ENCODE peak calls at places on chromosome 3, in nine cellular contexts. A is fibroblast of lung; C is DND-41; D is esophagus squamous epithelium; T is IMR-90; O is dorsolateral prefrontal cortex; Z is pancreas; Y is osteoblast; W is CD4-positive, alpha-beta T cell. H is an unnamed sample.

GRCh38 chr3:30657914-30658313 is 51.5 kb downstream of the TGFBR2 start:
- DNase-seq in O (no peak), C (peak; percentile 31), D (no peak), Y (no peak), A (peak; percentile 19), Z (no peak), W (peak; percentile 53), T (peak; percentile 23), H (no peak)

GRCh38 chr3:47868306-47868705 is 65.4 kb downstream of the DHX30 start:
- DNase-seq in O (no peak), W (no peak), Z (no peak), Y (no peak), T (no peak), D (no peak), C (no peak), A (no peak), H (no peak)

GRCh38 chr3:108222813-108223307 is 636 bp upstream of the IFT57 start:
- DNase-seq in O (no peak), Z (no peak), D (no peak), T (peak; percentile 18), W (no peak), A (no peak), Y (no peak), C (no peak), H (no peak)

GRCh38 chr3:11991751-11992150 is 12.4 kb upstream of the SYN2 start:
- DNase-seq in T (no peak), Y (no peak), D (no peak), O (no peak), Z (no peak), W (no peak), A (no peak), C (no peak), H (no peak)

GRCh38 chr3:10187944-10188343 is 23.2 kb downstream of the IRAK2 start:
- DNase-seq in Z (no peak), T (no peak), D (no peak), W (no peak), Y (peak; percentile 48), O (no peak), A (no peak), C (no peak), H (no peak)

GRCh38 chr3:195896361-195897080 is 11.8 kb downstream of the TNK2 start:
- DNase-seq in W (no peak), O (peak; percentile 69), Z (peak; percentile 4), A (peak; percentile 80), C (no peak), D (no peak), T (peak; percentile 83), Y (peak; percentile 93), H (no peak)

GRCh38 chr3:153843994-153844393 is 277.2 kb upstream of the ARHGEF26 start:
- DNase-seq in D (no peak), T (no peak), O (no peak), W (no peak), Z (no peak), Y (no peak), A (no peak), C (no peak), H (no peak)

GRCh38 chr3:137803215-137803614 is 39.1 kb downstream of the SOX14 start:
- DNase-seq in A (no peak), T (no peak), O (no peak), Y (no peak), W (no peak), D (no peak), C (no peak), Z (no peak), H (no peak)

GRCh38 chr3:197137741-197138140 is 108.1 kb upstream of the MELTF start:
- DNase-seq in A (no peak), W (no peak), Z (no peak), T (no peak), Y (no peak), C (no peak), D (no peak), O (no peak), H (no peak)

GRCh38 chr3:53700441-53700840 is 145.8 kb downstream of the CHDH start:
- DNase-seq in O (no peak), Y (no peak), Z (no peak), D (no peak), W (no peak), C (no peak), A (no peak), T (no peak), H (no peak)

GRCh38 chr3:87333393-87333892 is 57.1 kb upstream of the POU1F1 start:
- DNase-seq in W (no peak), O (no peak), D (no peak), Z (no peak), T (peak; percentile 80), A (peak; percentile 54), C (no peak), Y (peak; percentile 43), H (no peak)

GRCh38 chr3:27536451-27536850 is 52.3 kb upstream of the SLC4A7 start:
- DNase-seq in D (no peak), W (no peak), Y (no peak), A (no peak), O (peak; percentile 12), Z (no peak), C (no peak), T (no peak), H (no peak)

GRCh38 chr3:27533718-27534578 is 49.8 kb upstream of the SLC4A7 start:
- DNase-seq in D (no peak), T (peak; percentile 99), W (no peak), O (no peak), Y (peak; percentile 89), A (peak; percentile 95), C (no peak), Z (no peak), H (no peak)

GRCh38 chr3:27535809-27536392 is 51.7 kb upstream of the SLC4A7 start:
- DNase-seq in Z (no peak), Y (peak; percentile 27), D (no peak), A (no peak), T (peak; percentile 49), O (no peak), C (no peak), W (no peak), H (no peak)

GRCh38 chr3:27532426-27532825 is 48.2 kb upstream of the SLC4A7 start:
- DNase-seq in Y (no peak), O (no peak), Z (no peak), A (no peak), T (no peak), C (no peak), W (no peak), D (no peak), H (no peak)

GRCh38 chr3:27532931-27533607 is 48.9 kb upstream of the SLC4A7 start:
- DNase-seq in D (no peak), C (no peak), A (peak; percentile 36), O (no peak), T (peak; percentile 45), Z (no peak), Y (no peak), W (no peak), H (no peak)
- H3K27ac ChIP-seq in D (peak overlapping the region; percentile 60), C (no peak overlapping the region), A (peak overlapping the region; percentile 82), O (peak overlapping the region; percentile 74), T (peak overlapping the region; percentile 100), Z (peak overlapping the region; percentile 54), Y (peak overlapping the region; percentile 93), W (no peak overlapping the region), H (no peak overlapping the region)

DNA sequence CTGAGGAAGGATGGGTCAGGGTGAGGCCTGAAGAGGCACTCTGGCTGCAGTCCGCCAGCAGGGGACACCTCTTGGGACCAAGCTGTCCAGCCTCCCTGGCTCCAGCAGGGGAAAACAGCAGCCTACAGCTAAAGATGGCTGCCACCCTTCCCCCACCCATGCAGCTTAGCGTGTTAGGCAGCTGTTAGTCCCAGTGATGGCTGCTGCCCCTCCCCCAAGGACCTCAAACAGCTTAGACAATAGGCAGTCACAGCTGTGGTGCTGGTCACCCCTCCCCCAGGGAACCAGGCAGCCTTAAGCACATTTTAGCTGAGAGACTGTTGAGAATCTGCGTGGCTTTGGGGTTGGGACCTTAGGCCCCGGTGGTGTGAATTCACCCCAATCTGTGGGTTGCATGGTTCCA is 140.4 kb upstream of the CADPS start:
- DNase-seq in C (peak; percentile 67), Y (no peak), D (no peak), Z (no peak), A (no peak), O (peak; percentile 72), W (no peak), T (no peak), H (no peak)
- H3K27ac ChIP-seq in C (no peak overlapping the region), Y (no peak overlapping the region), D (no peak overlapping the region), Z (no peak overlapping the region), A (no peak overlapping the region), O (no peak overlapping the region), W (no peak overlapping the region), T (no peak overlapping the region), H (no peak overlapping the region)

GRCh38 chr3:45943207-45943846 is at the start of gene CXCR6:
- DNase-seq in C (peak; percentile 71), W (peak; percentile 21), D (no peak), T (peak; percentile 33), Z (no peak), O (no peak), A (no peak), Y (no peak), H (peak; percentile 51)
- H3K27ac ChIP-seq in C (peak within 1 kb of the TSS; percentile 73), W (no peak within 1 kb of the TSS), D (no peak within 1 kb of the TSS), T (no peak within 1 kb of the TSS), Z (no peak within 1 kb of the TSS), O (no peak within 1 kb of the TSS), A (no peak within 1 kb of the TSS), Y (no peak within 1 kb of the TSS), H (peak within 1 kb of the TSS; percentile 72)

DNA sequence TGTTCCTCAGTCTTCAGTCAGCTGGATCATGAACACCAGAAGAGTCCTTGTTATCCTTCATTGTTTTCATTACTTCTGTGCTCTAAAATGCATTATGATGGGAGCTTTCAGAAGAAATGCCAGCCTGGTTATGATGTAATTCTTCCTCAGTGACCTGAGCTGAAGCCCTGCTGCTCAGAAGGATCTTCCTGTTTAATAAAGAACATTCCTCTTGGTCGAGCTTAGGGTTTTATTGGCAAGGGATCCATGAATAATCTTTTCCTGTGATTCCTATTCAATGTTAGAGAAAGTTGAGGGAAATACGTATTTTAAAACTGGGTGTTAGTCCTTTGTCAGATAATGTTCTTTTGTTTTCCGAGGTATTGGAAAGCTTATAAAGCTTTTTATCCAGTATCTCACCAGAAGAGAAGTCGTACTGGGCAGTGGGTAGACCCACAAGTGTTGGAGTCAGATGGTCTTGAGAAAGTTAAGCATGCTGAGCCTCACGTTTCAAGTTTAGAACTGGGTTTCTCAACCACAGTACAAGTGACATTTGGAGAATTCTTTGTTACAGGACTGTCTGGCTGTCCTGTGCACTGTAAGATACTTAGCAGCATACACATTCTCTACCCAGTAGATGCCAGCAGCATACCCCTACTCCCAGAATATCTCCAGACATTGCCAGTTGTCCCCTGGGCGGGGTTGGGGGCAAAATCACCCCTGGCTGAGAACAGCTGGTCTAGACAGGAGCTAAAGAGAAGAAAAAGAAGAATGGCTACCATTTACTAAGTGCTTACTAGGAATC is 212.3 kb upstream of the BHLHE40 start:
- DNase-seq in O (no peak), D (no peak), T (no peak), W (no peak), Z (no peak), A (no peak), Y (peak; percentile 71), C (no peak), H (no peak)
- H3K27ac ChIP-seq in O (peak overlapping the region; percentile 26), D (no peak overlapping the region), T (no peak overlapping the region), W (no peak overlapping the region), Z (no peak overlapping the region), A (no peak overlapping the region), Y (no peak overlapping the region), C (no peak overlapping the region), H (no peak overlapping the region)